ENCODE peak calls at places on chromosome 17, in nine cellular contexts. G is sciatic nerve; W is left cardiac atrium; J is GM23248; X is GM04503; F is nephron progenitor cell; Q is SW 1271; V is stimulated activated CD4-positive, alpha-beta T cell treated with anti-CD3 and anti-CD28 coated beads, Interleukin-2, amount 100 ng/mL, for 48 hours; P is KG1. D is an unnamed sample.

GRCh38 chr17:79563237-79564013 is 47.4 kb downstream of the RBFOX3 start:
- DNase-seq in G (no peak), W (no peak), J (peak; percentile 32), X (peak; percentile 0), F (no peak), Q (no peak), V (no peak), P (no peak), D (no peak)

GRCh38 chr17:78722101-78722761 is 59.8 kb downstream of the CYTH1 start:
- DNase-seq in G (no peak), W (no peak), J (no peak), X (no peak), F (no peak), Q (no peak), V (no peak), P (no peak), D (no peak)

GRCh38 chr17:72496461-72496860 is 375.6 kb downstream of the SOX9 start:
- DNase-seq in G (no peak), W (no peak), J (peak; percentile 49), X (no peak), F (no peak), Q (no peak), V (no peak), P (no peak), D (no peak)

GRCh38 chr17:49817993-49818392 is 29.5 kb downstream of the KAT7 start:
- DNase-seq in G (no peak), W (no peak), J (no peak), X (no peak), F (no peak), Q (no peak), V (no peak), P (no peak), D (no peak)

GRCh38 chr17:12899604-12900003 is 110.3 kb downstream of the ARHGAP44 start:
- DNase-seq in G (no peak), W (no peak), J (no peak), X (no peak), F (no peak), Q (no peak), V (no peak), P (no peak), D (no peak)

GRCh38 chr17:6995500-6996255 is at the start of gene ALOX12:
- DNase-seq in G (no peak), W (peak; percentile 47), J (peak; percentile 43), X (no peak), F (peak; percentile 64), Q (no peak), V (no peak), P (no peak), D (peak; percentile 83)

GRCh38 chr17:21209511-21210175 is 4.3 kb downstream of the TMEM11 start:
- DNase-seq in G (no peak), W (peak; percentile 36), J (peak; percentile 57), X (no peak), F (no peak), Q (no peak), V (no peak), P (no peak), D (no peak)

GRCh38 chr17:2090804-2091534 is 36.1 kb downstream of the HIC1 start:
- DNase-seq in G (peak; percentile 80), W (peak; percentile 70), J (peak; percentile 97), X (peak; percentile 85), F (peak; percentile 53), Q (peak; percentile 27), V (no peak), P (no peak), D (peak; percentile 67)

GRCh38 chr17:44878627-44879221 is 20.5 kb downstream of the EFTUD2 start:
- DNase-seq in G (no peak), W (no peak), J (peak; percentile 64), X (no peak), F (peak; percentile 23), Q (no peak), V (peak; percentile 19), P (no peak), D (no peak)